ENCODE peak calls at places on chromosomes 5 and 9, in five cellular contexts. L, A, Y, J and G are unnamed samples.

GRCh38 chr5:40165789-40166728 is 513.7 kb upstream of the PTGER4 start:
- DNase-seq in L (no peak), Y (no peak), A (no peak), J (peak), G (no peak)

GRCh38 chr9:106893088-106893487 is 30.1 kb downstream of the ZNF462 start:
- DNase-seq in J (peak), Y (no peak), A (no peak), L (no peak), G (no peak)

GRCh38 chr5:123047706-123048105 is 11.2 kb upstream of the PPIC start:
- DNase-seq in Y (no peak), J (peak), L (no peak), A (no peak), G (no peak)

GRCh38 chr5:134371834-134372340 is 518 bp downstream of the UBE2B start:
- DNase-seq in A (peak), J (peak), L (peak), Y (peak), G (peak)

GRCh38 chr9:32430720-32431119 is 46.3 kb downstream of the ACO1 start:
- DNase-seq in A (no peak), J (no peak), L (no peak), Y (no peak), G (no peak)

GRCh38 chr5:119864286-119864685 is 234.9 kb downstream of the FAM170A start:
- DNase-seq in J (no peak), L (no peak), A (no peak), Y (no peak), G (no peak)

GRCh38 chr5:78716221-78716620 is 67.6 kb upstream of the LHFPL2 start:
- DNase-seq in J (peak), L (no peak), A (no peak), Y (no peak), G (no peak)

GRCh38 chr5:175337680-175338079 is 106.3 kb downstream of the DRD1 start:
- DNase-seq in Y (no peak), L (no peak), J (no peak), A (no peak), G (no peak)

GRCh38 chr5:150637245-150638052 is 3.0 kb upstream of the SYNPO start:
- DNase-seq in J (peak), L (no peak), A (no peak), Y (no peak), G (no peak)

GRCh38 chr5:169350016-169350415 is 49.1 kb upstream of the SLIT3 start:
- DNase-seq in L (no peak), Y (no peak), J (no peak), A (no peak), G (no peak)

GRCh38 chr5:75007537-75007847 is 44.9 kb downstream of the GCNT4 start:
- DNase-seq in J (no peak), A (no peak), Y (no peak), L (no peak), G (no peak)

GRCh38 chr9:128921881-128922763 is 1.3 kb downstream of the PHYHD1 start:
- DNase-seq in L (no peak), Y (peak), J (peak), A (no peak), G (no peak)

GRCh38 chr9:73230257-73230656 is 78.6 kb downstream of the ANXA1 start:
- DNase-seq in A (no peak), J (no peak), Y (no peak), L (no peak), G (no peak)